ENCODE peak calls at places on chromosome 1, in ten cellular contexts. One of them, this sample, is unnamed.

GRCh38 chr1:152227310-152227928 is 3.4 kb upstream of the HRNR start:
- DNase-seq in A172: no peak
- DNase-seq in nephron progenitor cell: no peak
- DNase-seq in HFF-Myc: no peak
- DNase-seq in uterus: no peak
- DNase-seq in cerebellar cortex: peak
- DNase-seq in activated CD4-positive, alpha-beta T cell treated with anti-CD3 and anti-CD28 coated beads, Interleukin-2, amount 50 U/mL, for 1 hour: no peak
- DNase-seq in DND-41: no peak
- DNase-seq in right lobe of liver: no peak
- DNase-seq in AML-193: no peak
- DNase-seq in this sample: no peak

GRCh38 chr1:236451796-236452373 is 57.8 kb downstream of the EDARADD start:
- DNase-seq in A172: peak
- DNase-seq in nephron progenitor cell: no peak
- DNase-seq in HFF-Myc: no peak
- DNase-seq in uterus: no peak
- DNase-seq in cerebellar cortex: peak
- DNase-seq in activated CD4-positive, alpha-beta T cell treated with anti-CD3 and anti-CD28 coated beads, Interleukin-2, amount 50 U/mL, for 1 hour: peak
- DNase-seq in DND-41: peak
- DNase-seq in right lobe of liver: no peak
- DNase-seq in AML-193: peak
- DNase-seq in this sample: peak

GRCh38 chr1:235068155-235069121 is 60.2 kb downstream of the TOMM20 start:
- DNase-seq in A172: peak
- DNase-seq in nephron progenitor cell: no peak
- DNase-seq in HFF-Myc: no peak
- DNase-seq in uterus: no peak
- DNase-seq in cerebellar cortex: no peak
- DNase-seq in activated CD4-positive, alpha-beta T cell treated with anti-CD3 and anti-CD28 coated beads, Interleukin-2, amount 50 U/mL, for 1 hour: no peak
- DNase-seq in DND-41: no peak
- DNase-seq in right lobe of liver: peak
- DNase-seq in AML-193: no peak
- DNase-seq in this sample: no peak

GRCh38 chr1:241532173-241532553 is at the start of gene KMO:
- DNase-seq in A172: peak
- DNase-seq in nephron progenitor cell: no peak
- DNase-seq in HFF-Myc: no peak
- DNase-seq in uterus: no peak
- DNase-seq in cerebellar cortex: no peak
- DNase-seq in activated CD4-positive, alpha-beta T cell treated with anti-CD3 and anti-CD28 coated beads, Interleukin-2, amount 50 U/mL, for 1 hour: no peak
- DNase-seq in DND-41: no peak
- DNase-seq in right lobe of liver: no peak
- DNase-seq in AML-193: no peak
- DNase-seq in this sample: no peak

GRCh38 chr1:96763514-96763913 is 41.9 kb downstream of the PTBP2 start:
- DNase-seq in A172: no peak
- DNase-seq in nephron progenitor cell: no peak
- DNase-seq in HFF-Myc: no peak
- DNase-seq in uterus: no peak
- DNase-seq in cerebellar cortex: no peak
- DNase-seq in activated CD4-positive, alpha-beta T cell treated with anti-CD3 and anti-CD28 coated beads, Interleukin-2, amount 50 U/mL, for 1 hour: no peak
- DNase-seq in DND-41: no peak
- DNase-seq in right lobe of liver: no peak
- DNase-seq in AML-193: no peak
- DNase-seq in this sample: no peak

GRCh38 chr1:4171480-4172450 is 271.7 kb upstream of the C1orf174 start:
- DNase-seq in A172: no peak
- DNase-seq in nephron progenitor cell: no peak
- DNase-seq in HFF-Myc: no peak
- DNase-seq in uterus: no peak
- DNase-seq in cerebellar cortex: no peak
- DNase-seq in activated CD4-positive, alpha-beta T cell treated with anti-CD3 and anti-CD28 coated beads, Interleukin-2, amount 50 U/mL, for 1 hour: no peak
- DNase-seq in DND-41: no peak
- DNase-seq in right lobe of liver: no peak
- DNase-seq in AML-193: no peak
- DNase-seq in this sample: no peak

GRCh38 chr1:173509797-173510196 is 32.7 kb downstream of the PRDX6 start:
- DNase-seq in A172: no peak
- DNase-seq in nephron progenitor cell: no peak
- DNase-seq in HFF-Myc: no peak
- DNase-seq in uterus: no peak
- DNase-seq in cerebellar cortex: no peak
- DNase-seq in activated CD4-positive, alpha-beta T cell treated with anti-CD3 and anti-CD28 coated beads, Interleukin-2, amount 50 U/mL, for 1 hour: no peak
- DNase-seq in DND-41: no peak
- DNase-seq in right lobe of liver: no peak
- DNase-seq in AML-193: no peak
- DNase-seq in this sample: no peak

GRCh38 chr1:184826001-184826400 is 71.3 kb upstream of the EDEM3 start:
- DNase-seq in A172: no peak
- DNase-seq in nephron progenitor cell: no peak
- DNase-seq in HFF-Myc: no peak
- DNase-seq in uterus: no peak
- DNase-seq in cerebellar cortex: peak
- DNase-seq in activated CD4-positive, alpha-beta T cell treated with anti-CD3 and anti-CD28 coated beads, Interleukin-2, amount 50 U/mL, for 1 hour: no peak
- DNase-seq in DND-41: no peak
- DNase-seq in right lobe of liver: no peak
- DNase-seq in AML-193: no peak
- DNase-seq in this sample: no peak

GRCh38 chr1:58902830-58903229 is 119.0 kb upstream of the JUN start:
- DNase-seq in A172: no peak
- DNase-seq in nephron progenitor cell: no peak
- DNase-seq in HFF-Myc: no peak
- DNase-seq in uterus: no peak
- DNase-seq in cerebellar cortex: no peak
- DNase-seq in activated CD4-positive, alpha-beta T cell treated with anti-CD3 and anti-CD28 coated beads, Interleukin-2, amount 50 U/mL, for 1 hour: no peak
- DNase-seq in DND-41: no peak
- DNase-seq in right lobe of liver: no peak
- DNase-seq in AML-193: no peak
- DNase-seq in this sample: no peak

GRCh38 chr1:218517507-218517906 is 172.4 kb downstream of the TGFB2 start:
- DNase-seq in A172: no peak
- DNase-seq in nephron progenitor cell: no peak
- DNase-seq in HFF-Myc: no peak
- DNase-seq in uterus: no peak
- DNase-seq in cerebellar cortex: no peak
- DNase-seq in activated CD4-positive, alpha-beta T cell treated with anti-CD3 and anti-CD28 coated beads, Interleukin-2, amount 50 U/mL, for 1 hour: no peak
- DNase-seq in DND-41: no peak
- DNase-seq in right lobe of liver: no peak
- DNase-seq in AML-193: no peak
- DNase-seq in this sample: no peak

GRCh38 chr1:222325506-222325905 is 222.4 kb downstream of the HHIPL2 start:
- DNase-seq in A172: no peak
- DNase-seq in nephron progenitor cell: no peak
- DNase-seq in HFF-Myc: no peak
- DNase-seq in uterus: no peak
- DNase-seq in cerebellar cortex: no peak
- DNase-seq in activated CD4-positive, alpha-beta T cell treated with anti-CD3 and anti-CD28 coated beads, Interleukin-2, amount 50 U/mL, for 1 hour: no peak
- DNase-seq in DND-41: no peak
- DNase-seq in right lobe of liver: no peak
- DNase-seq in AML-193: no peak
- DNase-seq in this sample: no peak

GRCh38 chr1:174825127-174825526 is 174.6 kb upstream of the CACYBP start:
- DNase-seq in A172: no peak
- DNase-seq in nephron progenitor cell: no peak
- DNase-seq in HFF-Myc: no peak
- DNase-seq in uterus: no peak
- DNase-seq in cerebellar cortex: no peak
- DNase-seq in activated CD4-positive, alpha-beta T cell treated with anti-CD3 and anti-CD28 coated beads, Interleukin-2, amount 50 U/mL, for 1 hour: no peak
- DNase-seq in DND-41: no peak
- DNase-seq in right lobe of liver: no peak
- DNase-seq in AML-193: no peak
- DNase-seq in this sample: no peak

GRCh38 chr1:195962051-195962450 is 646.2 kb downstream of the KCNT2 start:
- DNase-seq in A172: no peak
- DNase-seq in nephron progenitor cell: no peak
- DNase-seq in HFF-Myc: no peak
- DNase-seq in uterus: no peak
- DNase-seq in cerebellar cortex: no peak
- DNase-seq in activated CD4-positive, alpha-beta T cell treated with anti-CD3 and anti-CD28 coated beads, Interleukin-2, amount 50 U/mL, for 1 hour: no peak
- DNase-seq in DND-41: no peak
- DNase-seq in right lobe of liver: no peak
- DNase-seq in AML-193: no peak
- DNase-seq in this sample: no peak

This sample was measured in activated gamma-delta T cell treated with Interleukin-2 at 50 U/mL for 16 hours.